ENCODE peak calls at places on chromosome 1, in ten cellular contexts. One of them, this sample, is unnamed.

GRCh38 chr1:202061055-202061454 is 50.7 kb downstream of the ELF3 start:
- DNase-seq in H1: no peak
- DNase-seq in fibroblast of lung: no peak
- DNase-seq in fibroblast of pulmonary artery: no peak
- DNase-seq in breast epithelium: no peak
- DNase-seq in cardiac fibroblast: no peak
- DNase-seq in uterus: no peak
- DNase-seq in GM23338: no peak
- DNase-seq in neural progenitor cell: no peak
- DNase-seq in IMR-90: no peak
- DNase-seq in this sample: no peak

GRCh38 chr1:53604291-53604919 is 134.6 kb downstream of the GLIS1 start:
- DNase-seq in fibroblast of lung: no peak
- DNase-seq in GM23338: no peak
- DNase-seq in uterus: no peak
- DNase-seq in cardiac fibroblast: no peak
- DNase-seq in fibroblast of pulmonary artery: no peak
- DNase-seq in breast epithelium: no peak
- DNase-seq in neural progenitor cell: no peak
- DNase-seq in IMR-90: no peak
- DNase-seq in H1: no peak
- DNase-seq in this sample: peak

GRCh38 chr1:36455386-36455785 is 5.1 kb upstream of the OSCP1 start:
- DNase-seq in breast epithelium: no peak
- DNase-seq in fibroblast of pulmonary artery: no peak
- DNase-seq in uterus: no peak
- DNase-seq in IMR-90: no peak
- DNase-seq in H1: no peak
- DNase-seq in neural progenitor cell: no peak
- DNase-seq in fibroblast of lung: no peak
- DNase-seq in cardiac fibroblast: no peak
- DNase-seq in GM23338: no peak
- DNase-seq in this sample: no peak

GRCh38 chr1:101190441-101190840 is 46.4 kb upstream of the S1PR1 start:
- DNase-seq in cardiac fibroblast: peak
- DNase-seq in fibroblast of pulmonary artery: peak
- DNase-seq in uterus: no peak
- DNase-seq in breast epithelium: no peak
- DNase-seq in fibroblast of lung: no peak
- DNase-seq in neural progenitor cell: no peak
- DNase-seq in IMR-90: peak
- DNase-seq in GM23338: no peak
- DNase-seq in H1: no peak
- DNase-seq in this sample: peak

GRCh38 chr1:12296623-12297022 is 66.8 kb downstream of the VPS13D start:
- DNase-seq in GM23338: no peak
- DNase-seq in cardiac fibroblast: peak
- DNase-seq in breast epithelium: no peak
- DNase-seq in neural progenitor cell: no peak
- DNase-seq in uterus: no peak
- DNase-seq in fibroblast of pulmonary artery: peak
- DNase-seq in IMR-90: peak
- DNase-seq in fibroblast of lung: peak
- DNase-seq in H1: no peak
- DNase-seq in this sample: peak

GRCh38 chr1:41891403-41891896 is 27.3 kb downstream of the HIVEP3 start:
- DNase-seq in neural progenitor cell: peak
- DNase-seq in uterus: no peak
- DNase-seq in GM23338: peak
- DNase-seq in cardiac fibroblast: peak
- DNase-seq in fibroblast of lung: peak
- DNase-seq in IMR-90: peak
- DNase-seq in breast epithelium: no peak
- DNase-seq in H1: no peak
- DNase-seq in fibroblast of pulmonary artery: peak
- DNase-seq in this sample: no peak

GRCh38 chr1:247841796-247842195 is at the start of gene OR11L1:
- DNase-seq in breast epithelium: no peak
- DNase-seq in GM23338: no peak
- DNase-seq in cardiac fibroblast: no peak
- DNase-seq in H1: no peak
- DNase-seq in fibroblast of lung: no peak
- DNase-seq in uterus: no peak
- DNase-seq in neural progenitor cell: no peak
- DNase-seq in fibroblast of pulmonary artery: no peak
- DNase-seq in IMR-90: no peak
- DNase-seq in this sample: no peak

GRCh38 chr1:169106921-169107672 is 607 bp downstream of the ATP1B1 start:
- DNase-seq in IMR-90: peak
- DNase-seq in neural progenitor cell: peak
- DNase-seq in uterus: no peak
- DNase-seq in cardiac fibroblast: peak
- DNase-seq in fibroblast of pulmonary artery: peak
- DNase-seq in fibroblast of lung: peak
- DNase-seq in breast epithelium: no peak
- DNase-seq in H1: peak
- DNase-seq in GM23338: peak
- DNase-seq in this sample: peak

GRCh38 chr1:65758128-65758527 is 34.6 kb upstream of the PDE4B start:
- DNase-seq in breast epithelium: no peak
- DNase-seq in uterus: no peak
- DNase-seq in neural progenitor cell: no peak
- DNase-seq in IMR-90: no peak
- DNase-seq in H1: no peak
- DNase-seq in fibroblast of pulmonary artery: no peak
- DNase-seq in cardiac fibroblast: no peak
- DNase-seq in GM23338: no peak
- DNase-seq in fibroblast of lung: no peak
- DNase-seq in this sample: no peak

GRCh38 chr1:209191242-209191626 is 392.3 kb upstream of the CAMK1G start:
- DNase-seq in IMR-90: no peak
- DNase-seq in H1: no peak
- DNase-seq in breast epithelium: no peak
- DNase-seq in cardiac fibroblast: no peak
- DNase-seq in fibroblast of pulmonary artery: no peak
- DNase-seq in uterus: no peak
- DNase-seq in fibroblast of lung: no peak
- DNase-seq in neural progenitor cell: no peak
- DNase-seq in GM23338: no peak
- DNase-seq in this sample: no peak
- TF ChIP-seq CTCF in IMR-90: no peak
- TF ChIP-seq CTCF in H1: no peak
- TF ChIP-seq CTCF in breast epithelium: no peak
- TF ChIP-seq CTCF in cardiac fibroblast: no peak
- TF ChIP-seq CTCF in fibroblast of pulmonary artery: no peak
- TF ChIP-seq CTCF in uterus: no peak
- TF ChIP-seq CTCF in fibroblast of lung: no peak
- TF ChIP-seq CTCF in neural progenitor cell: no peak
- TF ChIP-seq CTCF in GM23338: no peak
- TF ChIP-seq CTCF in this sample: no peak

DNA sequence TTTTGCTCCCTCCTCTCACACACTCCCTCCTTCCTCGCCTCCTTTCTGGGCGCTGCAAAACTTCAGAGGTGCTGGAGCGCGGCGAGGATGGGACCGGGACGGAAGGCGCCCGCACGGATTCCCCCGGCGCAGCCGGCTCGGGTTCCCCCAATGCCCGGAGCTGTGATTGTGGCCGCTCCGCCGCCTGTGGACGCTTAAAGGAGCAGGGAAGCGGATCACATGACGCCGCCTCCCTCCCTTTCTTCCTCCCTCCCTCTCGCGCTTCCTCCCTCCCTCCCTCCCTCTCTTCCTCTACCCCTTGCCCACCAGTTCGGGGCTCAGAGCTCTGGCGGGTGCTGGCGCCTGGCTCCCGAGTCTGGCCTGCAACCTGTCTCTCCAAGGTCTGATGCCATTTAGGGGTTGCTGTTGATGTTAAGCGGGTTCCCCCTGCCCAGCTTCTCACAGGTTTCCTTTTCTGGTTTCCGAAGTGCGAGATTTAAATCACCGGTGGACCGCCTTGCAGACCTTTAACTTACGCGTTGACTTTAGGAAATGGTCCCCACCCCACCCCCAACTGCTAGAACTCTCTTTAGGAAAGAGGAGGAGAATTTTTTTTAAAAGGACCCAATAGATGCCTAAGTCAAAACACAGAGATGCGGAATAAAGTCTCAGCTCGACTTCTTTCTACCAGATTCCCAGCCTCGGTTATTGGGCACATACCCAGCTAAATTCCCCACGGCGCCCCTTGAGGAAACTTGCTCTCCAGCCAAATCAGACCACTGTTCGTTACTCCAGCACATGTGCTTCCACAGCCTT is at the start of gene WLS:
- DNase-seq in neural progenitor cell: peak
- DNase-seq in cardiac fibroblast: peak
- DNase-seq in IMR-90: peak
- DNase-seq in fibroblast of lung: peak
- DNase-seq in uterus: peak
- DNase-seq in GM23338: peak
- DNase-seq in H1: peak
- DNase-seq in breast epithelium: peak
- DNase-seq in fibroblast of pulmonary artery: peak
- DNase-seq in this sample: peak
- H3K4me3 ChIP-seq in neural progenitor cell: peak
- H3K4me3 ChIP-seq in cardiac fibroblast: peak
- H3K4me3 ChIP-seq in IMR-90: peak
- H3K4me3 ChIP-seq in fibroblast of lung: peak
- H3K4me3 ChIP-seq in uterus: peak
- H3K4me3 ChIP-seq in GM23338: peak
- H3K4me3 ChIP-seq in H1: peak
- H3K4me3 ChIP-seq in breast epithelium: peak
- H3K4me3 ChIP-seq in fibroblast of pulmonary artery: peak
- H3K4me3 ChIP-seq in this sample: peak

GRCh38 chr1:64304744-64305143 is 101.3 kb downstream of the UBE2U start:
- DNase-seq in H1: no peak
- DNase-seq in neural progenitor cell: no peak
- DNase-seq in fibroblast of pulmonary artery: no peak
- DNase-seq in uterus: no peak
- DNase-seq in GM23338: no peak
- DNase-seq in fibroblast of lung: peak
- DNase-seq in cardiac fibroblast: no peak
- DNase-seq in IMR-90: no peak
- DNase-seq in breast epithelium: no peak
- DNase-seq in this sample: no peak

GRCh38 chr1:64312431-64312830 is 109.0 kb downstream of the UBE2U start:
- DNase-seq in IMR-90: no peak
- DNase-seq in fibroblast of pulmonary artery: no peak
- DNase-seq in fibroblast of lung: no peak
- DNase-seq in breast epithelium: no peak
- DNase-seq in uterus: no peak
- DNase-seq in cardiac fibroblast: no peak
- DNase-seq in GM23338: no peak
- DNase-seq in H1: no peak
- DNase-seq in neural progenitor cell: no peak
- DNase-seq in this sample: no peak

GRCh38 chr1:64315402-64315801 is 112.0 kb downstream of the UBE2U start:
- DNase-seq in H1: no peak
- DNase-seq in fibroblast of lung: no peak
- DNase-seq in uterus: no peak
- DNase-seq in IMR-90: no peak
- DNase-seq in neural progenitor cell: no peak
- DNase-seq in GM23338: no peak
- DNase-seq in fibroblast of pulmonary artery: no peak
- DNase-seq in breast epithelium: no peak
- DNase-seq in cardiac fibroblast: no peak
- DNase-seq in this sample: no peak

GRCh38 chr1:64308856-64309255 is 105.4 kb downstream of the UBE2U start:
- DNase-seq in fibroblast of pulmonary artery: no peak
- DNase-seq in IMR-90: no peak
- DNase-seq in uterus: no peak
- DNase-seq in fibroblast of lung: peak
- DNase-seq in breast epithelium: peak
- DNase-seq in GM23338: no peak
- DNase-seq in H1: no peak
- DNase-seq in cardiac fibroblast: no peak
- DNase-seq in neural progenitor cell: no peak
- DNase-seq in this sample: no peak

GRCh38 chr1:64309468-64309867 is 106.0 kb downstream of the UBE2U start:
- DNase-seq in breast epithelium: peak
- DNase-seq in GM23338: no peak
- DNase-seq in uterus: no peak
- DNase-seq in fibroblast of lung: no peak
- DNase-seq in IMR-90: no peak
- DNase-seq in H1: no peak
- DNase-seq in neural progenitor cell: no peak
- DNase-seq in cardiac fibroblast: no peak
- DNase-seq in fibroblast of pulmonary artery: no peak
- DNase-seq in this sample: no peak
- TF ChIP-seq CTCF in breast epithelium: no peak
- TF ChIP-seq CTCF in GM23338: no peak
- TF ChIP-seq CTCF in uterus: no peak
- TF ChIP-seq CTCF in fibroblast of lung: no peak
- TF ChIP-seq CTCF in IMR-90: no peak
- TF ChIP-seq CTCF in H1: no peak
- TF ChIP-seq CTCF in neural progenitor cell: no peak
- TF ChIP-seq CTCF in cardiac fibroblast: no peak
- TF ChIP-seq CTCF in fibroblast of pulmonary artery: no peak
- TF ChIP-seq CTCF in this sample: no peak

GRCh38 chr1:111948209-111949131 is 41.0 kb downstream of the KCND3 start:
- DNase-seq in fibroblast of lung: no peak
- DNase-seq in GM23338: no peak
- DNase-seq in neural progenitor cell: peak
- DNase-seq in IMR-90: no peak
- DNase-seq in cardiac fibroblast: peak
- DNase-seq in breast epithelium: peak
- DNase-seq in H1: no peak
- DNase-seq in fibroblast of pulmonary artery: no peak
- DNase-seq in uterus: peak
- DNase-seq in this sample: no peak
- H3K4me3 ChIP-seq in fibroblast of lung: no peak
- H3K4me3 ChIP-seq in GM23338: no peak
- H3K4me3 ChIP-seq in neural progenitor cell: no peak
- H3K4me3 ChIP-seq in IMR-90: no peak
- H3K4me3 ChIP-seq in cardiac fibroblast: no peak
- H3K4me3 ChIP-seq in breast epithelium: peak
- H3K4me3 ChIP-seq in H1: no peak
- H3K4me3 ChIP-seq in fibroblast of pulmonary artery: no peak
- H3K4me3 ChIP-seq in uterus: no peak
- H3K4me3 ChIP-seq in this sample: no peak

GRCh38 chr1:155961937-155962336 is 16.4 kb downstream of the ARHGEF2 start:
- DNase-seq in fibroblast of lung: peak
- DNase-seq in cardiac fibroblast: peak
- DNase-seq in IMR-90: peak
- DNase-seq in neural progenitor cell: no peak
- DNase-seq in uterus: peak
- DNase-seq in fibroblast of pulmonary artery: peak
- DNase-seq in H1: no peak
- DNase-seq in GM23338: no peak
- DNase-seq in breast epithelium: no peak
- DNase-seq in this sample: peak
- TF ChIP-seq CTCF in fibroblast of lung: peak
- TF ChIP-seq CTCF in cardiac fibroblast: peak
- TF ChIP-seq CTCF in IMR-90: peak
- TF ChIP-seq CTCF in neural progenitor cell: no peak
- TF ChIP-seq CTCF in uterus: no peak
- TF ChIP-seq CTCF in fibroblast of pulmonary artery: peak
- TF ChIP-seq CTCF in H1: peak
- TF ChIP-seq CTCF in GM23338: no peak
- TF ChIP-seq CTCF in breast epithelium: no peak
- TF ChIP-seq CTCF in this sample: peak